ENCODE peak calls at places on chromosomes 11 and 22, in seven cellular contexts. H, V, E, B, R, M and X are unnamed samples.
A peak's percentile ranks its signal among the peaks of the same experiment; 100 is the strongest.

GRCh38 chr22:19085233-19086043 is 36.8 kb downstream of the DGCR2 start:
- DNase-seq in V (peak; percentile 37), B (peak; percentile 85), R (peak; percentile 55), M (peak; percentile 77), E (peak; percentile 52), H (peak; percentile 51), X (no peak)

GRCh38 chr22:43013355-43014061 is 1.4 kb downstream of the PACSIN2 start:
- DNase-seq in R (no peak), M (no peak), E (no peak), H (peak; percentile 35), V (no peak), B (peak; percentile 25), X (no peak)

GRCh38 chr11:115464269-115464668 is 39.9 kb downstream of the CADM1 start:
- DNase-seq in H (no peak), R (no peak), V (no peak), M (no peak), E (peak; percentile 69), B (no peak), X (no peak)

GRCh38 chr11:111938687-111939160 is 1.6 kb downstream of the DIXDC1 start:
- DNase-seq in V (peak; percentile 79), R (peak; percentile 83), H (peak; percentile 32), B (peak; percentile 67), E (peak; percentile 63), M (peak; percentile 32), X (no peak)

GRCh38 chr11:122267602-122268001 is 151.6 kb upstream of the BLID start:
- DNase-seq in R (peak; percentile 53), V (peak; percentile 17), E (peak; percentile 56), H (peak; percentile 71), B (no peak), M (no peak), X (no peak)

GRCh38 chr11:1281326-1281973 is 28.0 kb downstream of the TOLLIP start:
- DNase-seq in R (no peak), M (no peak), H (no peak), B (no peak), V (no peak), E (no peak), X (no peak)

GRCh38 chr11:64848779-64849599 is 4.5 kb upstream of the CDC42BPG start:
- DNase-seq in B (peak; percentile 80), R (no peak), M (no peak), E (no peak), H (peak; percentile 66), V (peak; percentile 79), X (peak; percentile 90)

GRCh38 chr11:112834277-112834755 is 126.9 kb upstream of the NCAM1 start:
- DNase-seq in V (no peak), B (no peak), H (no peak), M (no peak), E (no peak), R (no peak), X (no peak)

GRCh38 chr11:44510372-44510771 is 55.1 kb upstream of the CD82 start:
- DNase-seq in M (no peak), H (no peak), E (no peak), R (no peak), V (no peak), B (no peak), X (no peak)

GRCh38 chr11:132361011-132361550 is 990.7 kb downstream of the NTM start:
- DNase-seq in B (no peak), M (no peak), R (no peak), E (no peak), H (no peak), V (no peak), X (no peak)

GRCh38 chr22:41481925-41482318 is 13.0 kb downstream of the ACO2 start:
- DNase-seq in V (peak; percentile 63), B (no peak), H (no peak), M (no peak), R (no peak), E (no peak), X (no peak)

GRCh38 chr22:41482319-41482935 is 13.5 kb downstream of the ACO2 start:
- DNase-seq in H (no peak), E (peak; percentile 71), M (peak; percentile 26), B (peak; percentile 15), R (peak; percentile 42), V (peak; percentile 34), X (no peak)

GRCh38 chr22:41480397-41480735 is 11.4 kb downstream of the ACO2 start:
- DNase-seq in E (peak; percentile 92), V (no peak), R (peak; percentile 80), H (no peak), M (no peak), B (no peak), X (no peak)

GRCh38 chr22:41479671-41480396 is 10.9 kb downstream of the ACO2 start:
- DNase-seq in R (peak; percentile 68), V (peak; percentile 75), H (no peak), B (no peak), M (no peak), E (peak; percentile 73), X (no peak)

GRCh38 chr22:41481131-41481830 is 12.4 kb downstream of the ACO2 start:
- DNase-seq in H (peak; percentile 46), E (peak; percentile 54), V (no peak), M (no peak), R (no peak), B (no peak), X (no peak)
- H3K4me1 ChIP-seq in H (peaks cover 5% of the 10 kb centered on the region), E (peaks cover 37% of the 10 kb centered on the region), V (peaks cover 41% of the 10 kb centered on the region), M (peaks cover 6% of the 10 kb centered on the region), R (peaks cover 55% of the 10 kb centered on the region), B (peaks cover 47% of the 10 kb centered on the region), X (no peaks in the 10 kb centered on the region)

GRCh38 chr11:6637871-6638270 is 17.7 kb downstream of the DCHS1 start:
- DNase-seq in H (no peak), R (peak; percentile 80), M (no peak), B (no peak), E (peak; percentile 85), V (no peak), X (no peak)

GRCh38 chr11:6636480-6636879 is 17.3 kb upstream of the TPP1 start:
- DNase-seq in R (no peak), B (no peak), V (no peak), E (no peak), H (no peak), M (no peak), X (no peak)

GRCh38 chr11:6640036-6640984 is 15.3 kb downstream of the DCHS1 start:
- DNase-seq in M (no peak), B (no peak), V (no peak), H (no peak), R (no peak), E (no peak), X (no peak)

GRCh38 chr11:6640985-6641701 is 14.5 kb downstream of the DCHS1 start:
- DNase-seq in H (no peak), M (no peak), E (no peak), B (no peak), R (no peak), V (no peak), X (no peak)

DNA sequence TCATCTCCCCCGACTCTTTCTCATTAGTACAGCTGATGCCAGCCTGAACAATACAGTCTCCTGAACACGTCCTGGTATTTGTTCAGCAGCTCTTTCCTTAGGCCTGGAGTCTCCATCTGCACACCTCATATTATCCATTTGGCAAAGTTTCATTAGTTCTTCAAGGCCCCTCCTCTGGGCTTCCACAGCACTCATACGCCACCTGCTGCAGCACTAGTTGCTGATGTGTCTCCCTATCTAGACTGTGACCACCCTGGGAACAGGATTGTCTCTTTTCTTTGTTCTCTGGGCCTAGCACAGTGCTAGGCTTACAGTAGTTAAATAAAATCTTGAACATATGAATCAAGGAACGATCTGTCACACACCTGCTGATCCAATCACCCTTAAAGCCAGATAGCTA is 17.2 kb downstream of the DCHS1 start:
- DNase-seq in R (no peak), B (no peak), E (no peak), M (peak; percentile 51), H (no peak), V (no peak), X (no peak)
- H3K4me1 ChIP-seq in R (peaks cover 22% of the 10 kb centered on the region), B (no peaks in the 10 kb centered on the region), E (peaks cover 10% of the 10 kb centered on the region), M (peaks cover 38% of the 10 kb centered on the region), H (no peaks in the 10 kb centered on the region), V (no peaks in the 10 kb centered on the region), X (peaks cover 28% of the 10 kb centered on the region)

GRCh38 chr22:38736257-38736570 is 19.6 kb downstream of the SUN2 start:
- DNase-seq in H (no peak), V (no peak), M (no peak), B (no peak), E (no peak), R (no peak), X (no peak)

GRCh38 chr22:38735465-38736256 is 20.1 kb downstream of the SUN2 start:
- DNase-seq in R (no peak), E (no peak), B (no peak), V (no peak), H (no peak), M (no peak), X (no peak)

GRCh38 chr22:38739300-38740055 is 16.3 kb downstream of the SUN2 start:
- DNase-seq in B (no peak), V (no peak), R (no peak), E (no peak), M (no peak), H (no peak), X (no peak)

GRCh38 chr22:38738475-38739070 is 17.2 kb downstream of the SUN2 start:
- DNase-seq in E (no peak), H (no peak), B (no peak), V (no peak), M (no peak), R (no peak), X (no peak)

DNA sequence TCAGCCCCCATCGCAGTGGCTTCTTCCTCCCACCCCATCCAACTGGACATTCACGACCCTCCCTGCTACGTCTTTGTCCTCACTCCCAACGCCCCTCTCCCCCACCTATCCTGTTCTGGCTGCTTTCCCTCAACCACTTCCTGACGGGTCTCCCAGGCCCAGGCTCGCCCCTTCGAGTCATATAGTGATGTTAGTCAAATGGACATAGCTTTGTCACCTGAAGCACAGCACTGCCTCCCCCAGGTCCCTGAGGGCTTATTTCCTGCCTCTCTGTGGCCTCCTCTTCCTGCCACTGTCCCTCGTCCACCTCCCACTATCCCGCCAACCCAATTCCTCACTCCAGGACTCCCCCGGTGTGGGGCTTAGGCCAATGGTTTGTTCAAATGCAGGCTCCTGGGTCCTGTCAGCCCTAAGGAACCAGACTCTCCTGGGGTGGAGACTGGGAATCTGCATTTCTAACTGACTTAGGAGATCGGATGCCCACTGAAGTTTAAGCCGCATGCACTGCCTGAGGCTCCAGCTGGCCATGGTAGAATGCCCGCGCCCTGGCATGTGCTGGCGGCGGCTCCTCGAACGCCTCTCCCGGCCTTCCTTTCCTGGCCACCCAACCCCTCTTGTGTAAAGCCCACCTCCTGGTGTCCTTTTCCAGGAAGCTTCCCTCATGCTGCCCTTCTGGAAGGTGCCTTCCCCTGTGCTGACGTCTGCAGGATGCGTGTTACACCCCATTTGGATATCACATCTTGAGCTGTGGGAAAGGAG is 18.3 kb downstream of the SUN2 start:
- DNase-seq in H (peak; percentile 47), E (peak; percentile 49), R (no peak), M (no peak), V (no peak), B (no peak), X (no peak)
- H3K4me1 ChIP-seq in H (peaks cover 6% of the 10 kb centered on the region), E (peaks cover 5% of the 10 kb centered on the region), R (peaks cover 12% of the 10 kb centered on the region), M (peaks cover 8% of the 10 kb centered on the region), V (no peaks in the 10 kb centered on the region), B (no peaks in the 10 kb centered on the region), X (peaks cover 3% of the 10 kb centered on the region)

GRCh38 chr11:12687740-12688139 is 13.5 kb downstream of the TEAD1 start:
- DNase-seq in E (no peak), B (no peak), V (peak; percentile 94), R (no peak), M (peak; percentile 38), H (peak; percentile 69), X (no peak)
- H3K4me1 ChIP-seq in E (peaks cover 54% of the 10 kb centered on the region), B (peaks cover 18% of the 10 kb centered on the region), V (peaks cover 93% of the 10 kb centered on the region), R (peaks cover 78% of the 10 kb centered on the region), M (peaks cover 21% of the 10 kb centered on the region), H (peaks cover 84% of the 10 kb centered on the region), X (no peaks in the 10 kb centered on the region)